ENCODE peak calls at places on chromosome X, in six cellular contexts. Q, G, J, B, L and R are unnamed samples.

GRCh38 chrX:1600406-1601050 is 9.1 kb downstream of the AKAP17A start:
- DNase-seq in Q (no peak), G (no peak), J (no peak), B (no peak), L (no peak), R (no peak)

GRCh38 chrX:103716967-103717366 is 6.3 kb downstream of the TMEM31 start:
- DNase-seq in Q (no peak), G (no peak), J (no peak), B (no peak), L (no peak), R (no peak)

GRCh38 chrX:32933548-32933947 is 277.8 kb downstream of the DMD start:
- DNase-seq in Q (no peak), G (no peak), J (no peak), B (no peak), L (no peak), R (no peak)

GRCh38 chrX:106170318-106170717 is 2.2 kb downstream of the PWWP3B start:
- DNase-seq in Q (no peak), G (no peak), J (no peak), B (no peak), L (no peak), R (no peak)

GRCh38 chrX:10090319-10090718 is 66.5 kb upstream of the CLCN4 start:
- DNase-seq in Q (no peak), G (no peak), J (no peak), B (no peak), L (no peak), R (no peak)

GRCh38 chrX:97057349-97057909 is 173.7 kb downstream of the RPA4 start:
- DNase-seq in Q (no peak), G (no peak), J (no peak), B (no peak), L (no peak), R (no peak)

GRCh38 chrX:21384178-21384577 is 10.0 kb downstream of the CNKSR2 start:
- DNase-seq in Q (no peak), G (no peak), J (no peak), B (no peak), L (no peak), R (no peak)

GRCh38 chrX:10014462-10015373 is 47.6 kb downstream of the CLDN34 start:
- DNase-seq in Q (peak), G (peak), J (no peak), B (peak), L (peak), R (peak)

GRCh38 chrX:133415276-133416105 is at the start of gene GPC4:
- DNase-seq in Q (peak), G (no peak), J (no peak), B (no peak), L (no peak), R (peak)

GRCh38 chrX:108437354-108437753 is 868 bp downstream of the COL4A6 start:
- DNase-seq in Q (no peak), G (no peak), J (no peak), B (no peak), L (no peak), R (no peak)

GRCh38 chrX:38666909-38667308 is 105.6 kb downstream of the TSPAN7 start:
- DNase-seq in Q (no peak), G (no peak), J (no peak), B (no peak), L (no peak), R (no peak)

GRCh38 chrX:142576615-142577014 is 371.5 kb upstream of the MAGEC2 start:
- DNase-seq in Q (no peak), G (no peak), J (no peak), B (no peak), L (no peak), R (no peak)

GRCh38 chrX:134741801-134742200 is 83.5 kb upstream of the PLAC1 start:
- DNase-seq in Q (no peak), G (no peak), J (no peak), B (no peak), L (no peak), R (no peak)

GRCh38 chrX:97538745-97539144 is 655.0 kb downstream of the RPA4 start:
- DNase-seq in Q (no peak), G (no peak), J (no peak), B (no peak), L (no peak), R (no peak)

GRCh38 chrX:54063361-54063760 is 19.1 kb upstream of the PHF8 start:
- DNase-seq in Q (no peak), G (no peak), J (no peak), B (no peak), L (no peak), R (no peak)

GRCh38 chrX:103376979-103377324 is 614 bp downstream of the BEX3 start:
- DNase-seq in Q (no peak), G (no peak), J (no peak), B (no peak), L (no peak), R (no peak)

GRCh38 chrX:108292053-108292452 is 146.2 kb downstream of the COL4A6 start:
- DNase-seq in Q (no peak), G (no peak), J (no peak), B (no peak), L (no peak), R (no peak)

GRCh38 chrX:74449322-74449936 is 28.1 kb downstream of the SLC16A2 start:
- DNase-seq in Q (no peak), G (no peak), J (no peak), B (no peak), L (no peak), R (no peak)

GRCh38 chrX:151081016-151081415 is 95.4 kb upstream of the GPR50 start:
- DNase-seq in Q (no peak), G (no peak), J (no peak), B (no peak), L (no peak), R (no peak)

GRCh38 chrX:149898554-149898953 is 17.6 kb downstream of the MAGEA8 start:
- DNase-seq in Q (no peak), G (no peak), J (no peak), B (no peak), L (no peak), R (no peak)

GRCh38 chrX:126847143-126847542 is 27.6 kb downstream of the PRR32 start:
- DNase-seq in Q (no peak), G (no peak), J (no peak), B (no peak), L (no peak), R (no peak)

GRCh38 chrX:108072746-108073145 is 18.6 kb downstream of the PSMD10 start:
- DNase-seq in Q (no peak), G (no peak), J (no peak), B (no peak), L (no peak), R (no peak)

GRCh38 chrX:7088968-7089615 is 58.4 kb upstream of the STS start:
- DNase-seq in Q (no peak), G (no peak), J (no peak), B (no peak), L (no peak), R (no peak)

GRCh38 chrX:40174594-40175415 is 77.0 kb upstream of the BCOR start:
- DNase-seq in Q (peak), G (no peak), J (no peak), B (no peak), L (peak), R (no peak)

GRCh38 chrX:132171478-132171877 is 43.7 kb upstream of the FRMD7 start:
- DNase-seq in Q (no peak), G (no peak), J (no peak), B (no peak), L (peak), R (no peak)

GRCh38 chrX:25726539-25726938 is 411.6 kb upstream of the MAGEB18 start:
- DNase-seq in Q (no peak), G (no peak), J (no peak), B (no peak), L (no peak), R (no peak)

GRCh38 chrX:133350751-133351150 is 64.5 kb downstream of the GPC4 start:
- DNase-seq in Q (no peak), G (no peak), J (no peak), B (no peak), L (no peak), R (no peak)

GRCh38 chrX:120310861-120311631 is at the start of gene TMEM255A:
- DNase-seq in Q (peak), G (no peak), J (no peak), B (no peak), L (no peak), R (no peak)

DNA sequence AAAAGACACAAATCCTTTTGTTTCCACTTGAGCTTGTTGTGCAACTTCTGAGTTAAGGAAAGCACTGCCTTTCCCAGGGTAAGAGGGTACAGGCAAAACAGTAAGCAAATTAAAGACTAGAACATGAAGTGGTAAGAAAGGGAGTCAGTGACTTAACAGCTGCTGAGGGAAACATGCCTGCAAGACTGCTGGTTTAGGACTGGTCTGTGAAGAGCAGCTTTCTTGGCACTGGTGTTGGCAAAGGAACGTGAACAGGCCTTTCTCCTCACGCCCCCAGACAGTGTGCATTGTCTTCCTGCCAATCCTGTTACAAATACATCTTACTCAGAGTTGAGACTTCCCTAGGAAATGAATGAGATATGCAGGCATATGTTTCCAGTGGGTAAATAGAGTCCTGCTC is 2.6 kb downstream of the LHFPL1 start:
- DNase-seq in Q (no peak), G (no peak), J (no peak), B (no peak), L (no peak), R (no peak)
- TF ChIP-seq TAF1 in Q (no peak), G (no peak), J (no peak), B (no peak), L (no peak), R (no peak)

GRCh38 chrX:18985186-18985435 is 1.2 kb upstream of the PHKA2 start:
- DNase-seq in Q (no peak), G (no peak), J (peak), B (no peak), L (no peak), R (no peak)

GRCh38 chrX:18983711-18984380 is at the start of gene PHKA2:
- DNase-seq in Q (peak), G (no peak), J (no peak), B (peak), L (peak), R (no peak)

GRCh38 chrX:18981124-18981807 is 2.6 kb downstream of the PHKA2 start:
- DNase-seq in Q (no peak), G (no peak), J (no peak), B (no peak), L (peak), R (no peak)

DNA sequence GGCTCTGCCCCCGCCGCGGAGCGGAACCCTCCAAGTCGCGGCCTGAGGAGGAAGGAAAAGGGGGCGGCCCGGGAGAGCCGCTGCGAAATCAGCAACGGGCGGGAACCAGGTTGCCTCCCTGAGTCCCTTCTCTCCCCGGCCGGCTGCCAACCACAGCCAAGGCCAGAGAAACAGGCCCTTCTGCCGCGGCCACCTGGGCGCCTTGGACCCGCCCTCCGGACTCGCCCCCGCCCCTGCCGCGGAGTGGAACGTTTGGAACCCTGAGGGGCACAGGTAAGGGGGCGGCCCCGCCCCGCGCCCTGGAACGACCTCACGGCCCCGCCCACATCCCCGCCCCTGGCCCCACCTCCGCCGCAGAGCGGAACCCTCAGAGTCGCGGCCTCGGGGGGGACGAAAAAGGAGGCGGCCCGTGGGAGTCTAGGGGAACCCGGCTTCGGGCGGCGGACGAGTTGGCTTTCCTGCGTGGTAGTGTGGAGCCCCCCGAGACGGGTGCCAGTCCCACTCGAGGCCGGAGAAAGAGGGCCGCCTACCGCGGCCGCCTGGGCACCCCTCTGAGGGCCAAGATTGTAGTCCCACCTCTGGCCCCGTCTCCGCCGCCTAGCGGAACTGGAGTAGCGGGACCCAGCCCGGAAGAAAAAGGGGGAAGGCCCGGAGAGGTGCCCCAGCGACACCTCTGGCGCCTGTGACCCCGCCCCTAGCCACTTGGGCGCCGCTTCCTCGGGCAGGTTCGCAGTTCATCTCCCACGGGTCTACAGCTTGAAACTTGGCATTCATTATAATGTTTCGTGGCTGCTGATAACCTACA is 669 bp upstream of the PHKA2 start:
- DNase-seq in Q (peak), G (peak), J (peak), B (peak), L (peak), R (peak)
- TF ChIP-seq POLR2A in Q (peak), G (peak), J (peak), B (peak), L (peak), R (peak)

GRCh38 chrX:15983034-15983433 is 128.4 kb upstream of the AP1S2 start:
- DNase-seq in Q (no peak), G (no peak), J (no peak), B (no peak), L (no peak), R (no peak)

GRCh38 chrX:15989716-15990115 is 133.6 kb upstream of the GRPR start:
- DNase-seq in Q (no peak), G (no peak), J (no peak), B (no peak), L (no peak), R (no peak)

GRCh38 chrX:15985937-15986336 is 131.3 kb upstream of the AP1S2 start:
- DNase-seq in Q (no peak), G (no peak), J (no peak), B (no peak), L (no peak), R (no peak)

DNA sequence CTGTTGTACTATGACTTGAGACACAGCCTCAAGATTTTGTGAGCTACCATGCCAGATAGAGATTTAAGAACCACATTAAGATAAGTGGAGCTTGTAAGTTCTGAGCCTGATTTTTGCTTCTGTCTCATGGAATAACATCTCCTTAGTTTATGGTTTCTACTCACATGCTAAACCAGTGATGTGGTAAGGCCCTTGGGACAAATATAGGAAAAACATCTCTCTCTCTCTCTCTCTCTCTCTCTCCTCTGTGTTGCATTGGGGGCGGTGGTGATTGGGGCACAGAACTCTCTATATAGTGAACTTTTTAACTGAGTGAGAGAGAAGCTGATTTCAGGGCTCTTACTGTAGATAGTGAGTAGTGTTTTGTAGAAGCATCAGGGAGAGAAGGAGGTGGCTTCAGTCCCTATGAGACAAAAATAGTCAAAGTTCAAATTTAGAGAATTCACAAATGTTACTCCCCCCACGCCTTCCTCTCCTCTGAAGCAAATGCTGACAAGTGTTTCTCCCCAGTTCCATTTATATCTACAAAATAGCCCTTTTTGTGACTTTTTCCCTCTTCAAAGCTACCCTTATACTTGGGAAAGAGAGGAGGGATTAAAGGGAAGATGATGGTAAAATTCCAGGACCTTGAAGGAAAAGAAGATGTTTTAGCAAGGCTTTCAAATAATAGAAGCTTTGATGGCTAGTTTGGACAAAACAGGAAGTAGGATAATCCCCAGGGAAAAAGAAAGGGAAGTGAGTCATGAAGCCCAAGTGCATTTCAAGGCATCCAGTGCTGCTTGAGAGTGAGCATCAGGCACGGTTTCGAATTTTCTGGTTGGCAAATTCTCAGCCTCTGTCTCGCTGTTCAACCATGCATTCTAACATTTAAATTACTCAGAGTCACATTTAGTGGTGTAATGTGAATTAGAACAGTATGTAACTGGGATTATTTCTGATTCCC is 134.3 kb upstream of the AP1S2 start:
- DNase-seq in Q (no peak), G (no peak), J (no peak), B (no peak), L (no peak), R (no peak)
- TF ChIP-seq POLR2AphosphoS5 in Q (no peak), G (no peak), J (no peak), B (no peak), L (no peak), R (no peak)

GRCh38 chrX:11321986-11322385 is 28.8 kb downstream of the AMELX start:
- DNase-seq in Q (no peak), G (no peak), J (no peak), B (no peak), L (no peak), R (no peak)
- TF ChIP-seq TAF1 in Q (no peak), G (no peak), J (no peak), B (no peak), L (no peak), R (no peak)

GRCh38 chrX:154097597-154098541 is at the start of gene MECP2:
- DNase-seq in Q (peak), G (peak), J (peak), B (peak), L (peak), R (peak)
- TF ChIP-seq POLR2A in Q (no peak), G (no peak), J (no peak), B (no peak), L (no peak), R (no peak)

GRCh38 chrX:77014655-77015377 is 432.4 kb upstream of the FGF16 start:
- DNase-seq in Q (peak), G (no peak), J (no peak), B (peak), L (peak), R (no peak)
- TF ChIP-seq POLR2AphosphoS5 in Q (no peak), G (no peak), J (no peak), B (no peak), L (no peak), R (no peak)

GRCh38 chrX:85114171-85114570 is 110.5 kb downstream of the APOOL start:
- DNase-seq in Q (no peak), G (no peak), J (no peak), B (no peak), L (no peak), R (no peak)

GRCh38 chrX:85109235-85109634 is 105.6 kb downstream of the APOOL start:
- DNase-seq in Q (peak), G (peak), J (no peak), B (peak), L (peak), R (peak)

GRCh38 chrX:85113746-85114145 is 110.1 kb downstream of the APOOL start:
- DNase-seq in Q (no peak), G (no peak), J (no peak), B (no peak), L (no peak), R (no peak)

GRCh38 chrX:85112270-85112669 is 108.6 kb downstream of the APOOL start:
- DNase-seq in Q (no peak), G (no peak), J (no peak), B (no peak), L (no peak), R (no peak)

DNA sequence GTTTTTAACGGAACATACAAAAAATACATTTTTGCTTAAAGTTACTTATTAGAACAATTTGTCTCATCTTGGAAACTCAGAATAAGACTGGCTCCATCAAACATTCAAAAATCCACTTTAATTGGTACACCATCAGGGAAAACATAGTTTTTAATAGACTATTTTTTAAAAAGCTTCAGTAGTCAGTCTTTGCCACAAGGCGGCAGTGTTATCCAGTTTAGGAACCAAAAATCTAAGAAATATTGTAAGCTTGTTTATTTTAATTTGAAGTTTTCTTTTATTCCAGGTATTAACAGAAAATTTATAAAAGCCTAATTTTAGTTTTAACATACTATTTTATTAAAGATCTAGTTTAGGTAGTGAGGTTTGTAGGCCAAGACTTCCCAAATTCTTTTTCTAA is 107.7 kb downstream of the APOOL start:
- DNase-seq in Q (no peak), G (no peak), J (no peak), B (peak), L (no peak), R (no peak)
- TF ChIP-seq TAF1 in Q (no peak), G (no peak), J (no peak), B (no peak), L (no peak), R (no peak)